ENCODE peak calls at places on chromosomes 1 and 21, in eight cellular contexts. C is posterior vena cava; Y is GOT3; Q is CD4-positive, alpha-beta T cell; R is globus pallidus; N is adrenal gland; M is GM04503; W is WTC11. D is an unnamed sample.

GRCh38 chr1:52633291-52633754 is 355 bp downstream of the SHISAL2A start:
- DNase-seq in Q (peak; percentile 22), W (peak; percentile 49), N (peak; percentile 49), Y (no peak), C (no peak), M (no peak), R (no peak), D (no peak)

GRCh38 chr21:29656504-29657227 is 283.1 kb downstream of the GRIK1 start:
- DNase-seq in N (no peak), W (no peak), M (peak; percentile 32), C (no peak), R (no peak), Y (no peak), Q (no peak), D (peak; percentile 90)

GRCh38 chr1:205703072-205703471 is 22.8 kb upstream of the SLC45A3 start:
- DNase-seq in W (no peak), C (no peak), N (no peak), R (no peak), Q (no peak), Y (no peak), M (no peak), D (no peak)

GRCh38 chr21:41477641-41478318 is 30.2 kb downstream of the TMPRSS2 start:
- DNase-seq in M (no peak), W (peak; percentile 61), C (peak; percentile 61), N (no peak), R (peak; percentile 54), Y (no peak), Q (no peak), D (no peak)

GRCh38 chr1:161069731-161070270 is at the start of gene ARHGAP30:
- DNase-seq in Y (no peak), N (peak; percentile 81), W (no peak), M (no peak), R (peak; percentile 63), C (peak; percentile 93), Q (peak; percentile 78), D (no peak)

GRCh38 chr1:151314137-151314875 is 12.9 kb downstream of the PI4KB start:
- DNase-seq in R (peak; percentile 97), W (no peak), N (peak; percentile 96), C (peak; percentile 94), Y (no peak), Q (no peak), M (peak; percentile 60), D (peak; percentile 35)

GRCh38 chr1:245859510-245860114 is 647.5 kb downstream of the SMYD3 start:
- DNase-seq in R (no peak), Q (no peak), N (no peak), M (no peak), W (no peak), Y (no peak), C (no peak), D (no peak)

GRCh38 chr1:234963904-234964702 is 164.5 kb downstream of the TOMM20 start:
- DNase-seq in R (no peak), M (no peak), C (no peak), Y (no peak), N (peak; percentile 50), Q (no peak), W (no peak), D (no peak)

GRCh38 chr1:212141404-212141803 is 105.9 kb downstream of the DTL start:
- DNase-seq in R (no peak), M (no peak), Y (no peak), N (no peak), W (no peak), C (no peak), Q (no peak), D (no peak)

GRCh38 chr1:42937141-42937696 is 21.4 kb downstream of the SLC2A1 start:
- DNase-seq in C (peak; percentile 41), N (no peak), M (no peak), W (no peak), Y (no peak), Q (no peak), R (no peak), D (no peak)

GRCh38 chr1:205512059-205513045 is 7.9 kb downstream of the CDK18 start:
- DNase-seq in R (peak; percentile 66), Q (no peak), N (no peak), M (no peak), Y (no peak), C (no peak), W (no peak), D (no peak)

GRCh38 chr1:28895896-28896608 is 18.3 kb upstream of the EPB41 start:
- DNase-seq in Y (no peak), Q (no peak), M (no peak), N (no peak), C (no peak), W (no peak), R (no peak), D (no peak)

GRCh38 chr1:27398405-27399149 is 6.2 kb downstream of the GPR3 start:
- DNase-seq in R (no peak), W (no peak), Q (no peak), M (no peak), N (no peak), Y (no peak), C (no peak), D (no peak)

GRCh38 chr1:210252621-210253041 is 20.0 kb downstream of the SERTAD4 start:
- DNase-seq in Q (no peak), R (no peak), C (no peak), N (peak; percentile 78), W (peak; percentile 79), M (no peak), Y (no peak), D (no peak)

GRCh38 chr1:177700856-177701255 is 269.0 kb downstream of the SEC16B start:
- DNase-seq in R (no peak), N (no peak), Q (no peak), M (no peak), Y (no peak), C (no peak), W (no peak), D (no peak)

GRCh38 chr1:33460947-33461629 is 11.4 kb upstream of the ZSCAN20 start:
- DNase-seq in N (peak; percentile 61), C (no peak), W (no peak), Y (no peak), Q (no peak), M (no peak), R (peak; percentile 69), D (no peak)

GRCh38 chr1:239287296-239287695 is 99.1 kb upstream of the CHRM3 start:
- DNase-seq in R (no peak), M (no peak), Y (no peak), N (no peak), W (no peak), C (no peak), Q (no peak), D (no peak)

GRCh38 chr1:182698977-182699672 is 14.7 kb upstream of the RGS8 start:
- DNase-seq in M (no peak), R (no peak), Q (no peak), N (no peak), C (no peak), W (no peak), Y (peak; percentile 63), D (no peak)

GRCh38 chr1:81878538-81878937 is 77.8 kb downstream of the ADGRL2 start:
- DNase-seq in R (no peak), N (no peak), M (no peak), C (no peak), Q (no peak), Y (no peak), W (no peak), D (no peak)